ENCODE peak calls at places on chromosomes 2 and 18, in seven cellular contexts. F, B, T, C, Z, D and S are unnamed samples.

GRCh38 chr2:231684314-231685223 is 23.8 kb upstream of the PTMA start:
- DNase-seq in F (peak; percentile 73), B (no peak), T (no peak), C (no peak), Z (no peak), D (no peak), S (no peak)

GRCh38 chr2:20728114-20728758 is 61.3 kb downstream of the GDF7 start:
- DNase-seq in F (no peak), B (no peak), T (no peak), C (no peak), Z (no peak), D (no peak), S (no peak)

GRCh38 chr2:204108301-204108700 is 171.7 kb downstream of the ICOS start:
- DNase-seq in F (no peak), B (peak; percentile 42), T (no peak), C (peak; percentile 12), Z (peak; percentile 51), D (no peak), S (peak; percentile 4)

GRCh38 chr2:127128508-127128907 is 21.6 kb upstream of the BIN1 start:
- DNase-seq in F (no peak), B (no peak), T (no peak), C (no peak), Z (no peak), D (peak; percentile 78), S (no peak)

GRCh38 chr2:237704476-237705224 is 77.3 kb downstream of the LRRFIP1 start:
- DNase-seq in F (peak; percentile 90), B (no peak), T (no peak), C (peak; percentile 71), Z (no peak), D (no peak), S (peak; percentile 58)

GRCh38 chr18:3114026-3114425 is 101.1 kb upstream of the LPIN2 start:
- DNase-seq in F (no peak), B (no peak), T (no peak), C (no peak), Z (no peak), D (peak; percentile 17), S (no peak)

GRCh38 chr2:160210599-160211138 is 10.6 kb upstream of the ITGB6 start:
- DNase-seq in F (no peak), B (peak; percentile 46), T (peak; percentile 80), C (peak; percentile 52), Z (peak; percentile 52), D (peak; percentile 87), S (peak; percentile 39)

GRCh38 chr2:67251741-67252140 is 145.4 kb upstream of the ETAA1 start:
- DNase-seq in F (no peak), B (no peak), T (no peak), C (no peak), Z (no peak), D (no peak), S (no peak)

GRCh38 chr2:232838406-232838874 is 31.6 kb upstream of the SNORC start:
- DNase-seq in F (no peak), B (no peak), T (no peak), C (no peak), Z (no peak), D (peak; percentile 53), S (no peak)

GRCh38 chr2:100246163-100247145 is 75.8 kb downstream of the LONRF2 start:
- DNase-seq in F (no peak), B (no peak), T (no peak), C (peak; percentile 22), Z (no peak), D (no peak), S (no peak)

GRCh38 chr2:169823996-169824372 is 721 bp downstream of the METTL5 start:
- DNase-seq in F (peak; percentile 10), B (no peak), T (no peak), C (peak; percentile 40), Z (no peak), D (no peak), S (no peak)

GRCh38 chr2:45166229-45166890 is 157.1 kb upstream of the SIX2 start:
- DNase-seq in F (peak; percentile 66), B (no peak), T (no peak), C (no peak), Z (no peak), D (no peak), S (no peak)

GRCh38 chr2:197675246-197675645 is at the start of gene RFTN2:
- DNase-seq in F (no peak), B (no peak), T (no peak), C (peak; percentile 59), Z (no peak), D (no peak), S (no peak)

GRCh38 chr2:235048549-235048948 is 96.7 kb downstream of the SH3BP4 start:
- DNase-seq in F (no peak), B (no peak), T (no peak), C (no peak), Z (no peak), D (no peak), S (no peak)

GRCh38 chr2:199462167-199462976 is 4.6 kb upstream of the SATB2 start:
- DNase-seq in F (peak; percentile 95), B (no peak), T (no peak), C (peak; percentile 60), Z (no peak), D (no peak), S (peak; percentile 49)

GRCh38 chr2:186690796-186691195 is 3.1 kb upstream of the FAM171B start:
- DNase-seq in F (no peak), B (no peak), T (no peak), C (no peak), Z (no peak), D (no peak), S (no peak)

GRCh38 chr2:168371273-168371992 is 84.6 kb upstream of the CERS6 start:
- DNase-seq in F (no peak), B (no peak), T (no peak), C (no peak), Z (no peak), D (no peak), S (no peak)

GRCh38 chr2:208426414-208426813 is 19.8 kb downstream of the PTH2R start:
- DNase-seq in F (no peak), B (no peak), T (no peak), C (no peak), Z (no peak), D (no peak), S (no peak)

GRCh38 chr18:23793985-23794867 is 105.0 kb downstream of the LAMA3 start:
- DNase-seq in F (no peak), B (no peak), T (no peak), C (no peak), Z (no peak), D (no peak), S (no peak)

GRCh38 chr2:195683174-195683573 is 26.1 kb downstream of the SLC39A10 start:
- DNase-seq in F (peak; percentile 71), B (no peak), T (no peak), C (no peak), Z (no peak), D (no peak), S (no peak)

GRCh38 chr18:26425148-26425531 is 123.2 kb downstream of the KCTD1 start:
- DNase-seq in F (no peak), B (no peak), T (no peak), C (no peak), Z (peak; percentile 62), D (no peak), S (no peak)

GRCh38 chr2:134142903-134143302 is 111.0 kb upstream of the MGAT5 start:
- DNase-seq in F (no peak), B (no peak), T (no peak), C (no peak), Z (no peak), D (no peak), S (peak; percentile 24)

GRCh38 chr18:47149457-47150028 is 757 bp downstream of the HDHD2 start:
- DNase-seq in F (no peak), B (peak; percentile 1), T (no peak), C (no peak), Z (no peak), D (no peak), S (no peak)

GRCh38 chr2:223897669-223898314 is 47.3 kb downstream of the WDFY1 start:
- DNase-seq in F (no peak), B (no peak), T (no peak), C (no peak), Z (no peak), D (no peak), S (no peak)

GRCh38 chr18:6001867-6002266 is 106.5 kb upstream of the TMEM200C start:
- DNase-seq in F (no peak), B (no peak), T (no peak), C (peak; percentile 8), Z (no peak), D (no peak), S (no peak)

GRCh38 chr2:14514001-14514400 is 118.5 kb upstream of the LRATD1 start:
- DNase-seq in F (no peak), B (no peak), T (no peak), C (peak; percentile 12), Z (no peak), D (no peak), S (no peak)
- H3K9me3 ChIP-seq in F (no peaks in the 10 kb centered on the region), B (no peaks in the 10 kb centered on the region), T (no peaks in the 10 kb centered on the region), C (no peaks in the 10 kb centered on the region), Z (no peaks in the 10 kb centered on the region), D (no peaks in the 10 kb centered on the region), S (peaks cover 2% of the 10 kb centered on the region)

DNA sequence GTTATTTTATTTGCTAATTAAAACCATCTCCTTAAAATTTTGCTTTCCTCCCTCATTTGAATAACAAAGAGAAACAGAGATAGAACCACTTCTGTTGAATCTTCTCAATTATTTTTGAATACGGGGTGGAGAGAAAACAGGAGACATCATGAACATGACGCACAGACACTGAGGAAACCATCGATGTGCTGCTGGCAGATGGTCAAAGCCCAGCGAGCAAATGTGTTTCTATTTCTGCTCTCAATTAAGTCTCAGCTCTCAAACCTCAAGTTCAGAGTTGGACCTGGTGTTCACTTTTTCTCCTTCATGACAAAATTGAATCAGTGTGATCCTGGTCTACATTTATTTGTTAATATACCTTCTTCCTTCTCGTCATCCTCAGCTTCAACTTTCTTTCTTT is 36.1 kb upstream of the TWIST2 start:
- DNase-seq in F (no peak), B (no peak), T (no peak), C (peak; percentile 41), Z (peak; percentile 48), D (no peak), S (no peak)
- H3K4me3 ChIP-seq in F (no peak overlapping the region), B (no peak overlapping the region), T (no peak overlapping the region), C (peak overlapping the region; percentile 51), Z (no peak overlapping the region), D (no peak overlapping the region), S (no peak overlapping the region)

GRCh38 chr2:26384597-26384996 is 17.1 kb upstream of the DRC1 start:
- DNase-seq in F (peak; percentile 36), B (no peak), T (no peak), C (no peak), Z (no peak), D (no peak), S (no peak)
- H3K36me3 ChIP-seq in F (peaks cover 36% of the 10 kb centered on the region), B (peaks cover 23% of the 10 kb centered on the region), T (peaks cover under 1% of the 10 kb centered on the region), C (peaks cover 72% of the 10 kb centered on the region), Z (no peaks in the 10 kb centered on the region), D (no peaks in the 10 kb centered on the region), S (peaks cover 12% of the 10 kb centered on the region)

DNA sequence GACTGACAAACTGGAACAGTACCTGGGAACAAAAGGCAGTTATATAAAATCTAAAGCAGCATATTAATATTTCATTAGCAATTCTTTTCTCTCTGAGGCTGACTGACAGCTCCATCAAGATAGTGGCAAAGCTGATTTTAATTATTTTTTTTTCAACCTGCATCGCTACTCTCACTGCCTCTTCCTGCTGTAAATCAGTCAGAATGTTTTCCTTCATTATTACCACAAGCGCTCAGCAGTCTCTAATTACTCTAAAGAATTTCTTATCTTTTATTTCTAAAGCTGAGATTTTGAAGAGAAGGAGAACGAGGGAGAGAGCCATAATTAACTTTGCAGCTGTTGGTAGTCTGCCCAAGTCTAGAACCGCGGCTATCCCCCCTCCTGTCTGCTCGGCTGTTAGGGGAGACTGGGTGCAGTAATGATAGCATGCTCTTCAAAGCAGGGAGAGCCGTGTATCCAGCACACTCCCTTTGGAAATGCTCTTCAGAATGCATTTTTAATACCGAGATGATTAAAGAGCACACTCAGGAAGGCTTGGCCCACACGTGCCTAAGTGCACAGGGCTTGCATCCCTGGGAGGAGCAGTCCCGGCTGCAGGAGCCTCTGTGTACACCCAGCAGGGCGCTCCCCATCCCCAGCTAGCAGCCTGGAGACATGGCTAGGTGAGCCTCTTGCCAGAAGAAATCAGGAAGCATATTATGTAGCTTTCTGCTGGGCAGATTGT is 555.4 kb downstream of the CMPK2 start:
- DNase-seq in F (no peak), B (no peak), T (no peak), C (no peak), Z (no peak), D (no peak), S (no peak)
- H3K9me3 ChIP-seq in F (peaks cover 3% of the 10 kb centered on the region), B (no peaks in the 10 kb centered on the region), T (no peaks in the 10 kb centered on the region), C (peaks cover 3% of the 10 kb centered on the region), Z (no peaks in the 10 kb centered on the region), D (no peaks in the 10 kb centered on the region), S (no peaks in the 10 kb centered on the region)